ENCODE peak calls at places on chromosomes 1 and 21, in five cellular contexts. D, M, H, V and A are unnamed samples.

GRCh38 chr1:18998016-18998724 is 41.7 kb upstream of the IFFO2 start:
- DNase-seq in D (no peak), M (no peak), H (no peak), V (no peak), A (no peak)

GRCh38 chr21:26939532-26940181 is 27.2 kb downstream of the ADAMTS5 start:
- DNase-seq in D (no peak), M (no peak), H (no peak), V (peak), A (no peak)

GRCh38 chr1:65432918-65433317 is 12.4 kb downstream of the LEPR start:
- DNase-seq in D (no peak), M (no peak), H (no peak), V (no peak), A (no peak)

GRCh38 chr1:24932284-24932683 is 2.2 kb upstream of the RUNX3 start:
- DNase-seq in D (peak), M (no peak), H (peak), V (no peak), A (no peak)

GRCh38 chr1:98749152-98749756 is 87.7 kb downstream of the SNX7 start:
- DNase-seq in D (no peak), M (no peak), H (no peak), V (no peak), A (no peak)

GRCh38 chr1:165943198-165943597 is 115.8 kb downstream of the UCK2 start:
- DNase-seq in D (no peak), M (no peak), H (no peak), V (no peak), A (no peak)

GRCh38 chr1:16235347-16235746 is 1.6 kb downstream of the CPLANE2 start:
- DNase-seq in D (no peak), M (no peak), H (no peak), V (no peak), A (no peak)

GRCh38 chr1:224809137-224809536 is 120.3 kb upstream of the DNAH14 start:
- DNase-seq in D (no peak), M (no peak), H (no peak), V (no peak), A (no peak)

GRCh38 chr1:46530791-46531409 is 20.5 kb downstream of the KNCN start:
- DNase-seq in D (no peak), M (no peak), H (no peak), V (no peak), A (no peak)

GRCh38 chr1:213750231-213751063 is 237.3 kb upstream of the PROX1 start:
- DNase-seq in D (no peak), M (no peak), H (no peak), V (no peak), A (no peak)

GRCh38 chr1:100344774-100345173 is 7.5 kb upstream of the CDC14A start:
- DNase-seq in D (no peak), M (no peak), H (no peak), V (no peak), A (no peak)

GRCh38 chr1:93703649-93704048 is 22.0 kb upstream of the BCAR3 start:
- DNase-seq in D (no peak), M (no peak), H (no peak), V (no peak), A (no peak)

GRCh38 chr1:207316141-207316540 is 5.3 kb upstream of the CD55 start:
- DNase-seq in D (no peak), M (no peak), H (no peak), V (no peak), A (no peak)

GRCh38 chr1:103267271-103267670 is 158.9 kb upstream of the COL11A1 start:
- DNase-seq in D (no peak), M (no peak), H (no peak), V (no peak), A (no peak)

GRCh38 chr1:212614398-212615091 is 6.0 kb downstream of the ATF3 start:
- DNase-seq in D (no peak), M (no peak), H (no peak), V (no peak), A (no peak)

GRCh38 chr1:39776400-39776713 is 5.2 kb upstream of the OXCT2 start:
- DNase-seq in D (no peak), M (no peak), H (no peak), V (no peak), A (no peak)

GRCh38 chr1:151828931-151829330 is 2.7 kb downstream of the RORC start:
- DNase-seq in D (no peak), M (no peak), H (no peak), V (peak), A (no peak)

GRCh38 chr1:221268295-221268694 is 389.1 kb downstream of the HLX start:
- DNase-seq in D (no peak), M (peak), H (no peak), V (no peak), A (peak)

GRCh38 chr1:38640371-38640770 is 219.2 kb downstream of the RRAGC start:
- DNase-seq in D (no peak), M (no peak), H (no peak), V (no peak), A (no peak)

GRCh38 chr1:40627987-40628902 is 37.2 kb downstream of the RIMS3 start:
- DNase-seq in D (peak), M (no peak), H (peak), V (no peak), A (no peak)

GRCh38 chr1:21072721-21073120 is 104.0 kb downstream of the EIF4G3 start:
- DNase-seq in D (no peak), M (peak), H (no peak), V (no peak), A (no peak)